ENCODE peak calls at places on chromosomes 4 and X, in six cellular contexts. Z is activated T-cell treated with anti-CD3 and anti-CD28 coated beads for 48 hours, K is GM12891, S is neural progenitor cell, H is COR-L47, Q is amniotic epithelial cell. W is an unnamed sample.

GRCh38 chrX:13418126-13419091 is 98.6 kb upstream of the ATXN3L start:
- DNase-seq in Z (no peak), K (no peak), S (no peak), H (no peak), Q (peak), W (no peak)

GRCh38 chr4:137203601-137204000 is 328.7 kb downstream of the PCDH18 start:
- DNase-seq in Z (no peak), K (no peak), S (no peak), H (no peak), Q (no peak), W (no peak)

GRCh38 chr4:81758865-81759264 is 287.2 kb upstream of the RASGEF1B start:
- DNase-seq in Z (no peak), K (no peak), S (no peak), H (no peak), Q (no peak), W (no peak)

GRCh38 chr4:140116442-140117104 is 37.4 kb downstream of the MAML3 start:
- DNase-seq in Z (no peak), K (no peak), S (no peak), H (no peak), Q (no peak), W (no peak)

GRCh38 chr4:184263910-184264732 is 46.4 kb upstream of the ENPP6 start:
- DNase-seq in Z (peak), K (no peak), S (peak), H (peak), Q (peak), W (peak)

GRCh38 chr4:1564535-1565375 is 119.4 kb downstream of the FAM53A start:
- DNase-seq in Z (no peak), K (no peak), S (no peak), H (no peak), Q (no peak), W (no peak)

GRCh38 chr4:38190717-38191178 is 230.6 kb downstream of the PTTG2 start:
- DNase-seq in Z (no peak), K (no peak), S (peak), H (no peak), Q (peak), W (no peak)

GRCh38 chr4:182924497-182924896 is 7.3 kb upstream of the DCTD start:
- DNase-seq in Z (no peak), K (no peak), S (no peak), H (no peak), Q (peak), W (no peak)

GRCh38 chr4:26131053-26131452 is 189.8 kb upstream of the RBPJ start:
- DNase-seq in Z (no peak), K (no peak), S (no peak), H (no peak), Q (no peak), W (no peak)

GRCh38 chr4:76729460-76729859 is 168.5 kb downstream of the SOWAHB start:
- DNase-seq in Z (no peak), K (no peak), S (no peak), H (no peak), Q (no peak), W (no peak)

GRCh38 chr4:52244103-52244772 is 193.1 kb downstream of the SPATA18 start:
- DNase-seq in Z (no peak), K (no peak), S (no peak), H (no peak), Q (no peak), W (no peak)

GRCh38 chr4:48403358-48403757 is 62.0 kb downstream of the SLAIN2 start:
- DNase-seq in Z (no peak), K (no peak), S (no peak), H (no peak), Q (no peak), W (no peak)

GRCh38 chrX:31063114-31063513 is 8.7 kb downstream of the FTHL17 start:
- DNase-seq in Z (no peak), K (no peak), S (no peak), H (no peak), Q (no peak), W (no peak)

GRCh38 chr4:120636120-120636630 is 286.4 kb downstream of the PRDM5 start:
- DNase-seq in Z (no peak), K (no peak), S (no peak), H (no peak), Q (peak), W (no peak)

GRCh38 chr4:17189322-17189721 is 290.9 kb upstream of the LDB2 start:
- DNase-seq in Z (no peak), K (no peak), S (no peak), H (no peak), Q (no peak), W (no peak)

GRCh38 chr4:81040175-81040659 is 9.7 kb downstream of the BMP3 start:
- DNase-seq in Z (no peak), K (no peak), S (peak), H (no peak), Q (peak), W (no peak)

GRCh38 chrX:51148848-51149247 is 183.8 kb upstream of the NUDT10 start:
- DNase-seq in Z (no peak), K (no peak), S (peak), H (no peak), Q (no peak), W (no peak)

GRCh38 chr4:4535590-4535989 is 6.3 kb downstream of the STX18 start:
- DNase-seq in Z (no peak), K (no peak), S (no peak), H (no peak), Q (no peak), W (no peak)

GRCh38 chrX:20663287-20663686 is 396.6 kb upstream of the RPS6KA3 start:
- DNase-seq in Z (no peak), K (no peak), S (no peak), H (no peak), Q (no peak), W (no peak)

GRCh38 chr4:11566440-11567022 is 137.8 kb upstream of the HS3ST1 start:
- DNase-seq in Z (no peak), K (no peak), S (no peak), H (no peak), Q (no peak), W (no peak)

GRCh38 chrX:8907678-8908077 is 106.5 kb upstream of the FAM9A start:
- DNase-seq in Z (no peak), K (no peak), S (no peak), H (no peak), Q (no peak), W (no peak)

GRCh38 chr4:78032446-78032845 is 24.7 kb upstream of the FRAS1 start:
- DNase-seq in Z (no peak), K (no peak), S (no peak), H (peak), Q (no peak), W (no peak)

GRCh38 chr4:189143255-189143654 is 797.4 kb upstream of the FRG1 start:
- DNase-seq in Z (no peak), K (no peak), S (no peak), H (no peak), Q (peak), W (no peak)

GRCh38 chr4:37960098-37960497 is at the start of gene PTTG2:
- DNase-seq in Z (no peak), K (no peak), S (no peak), H (no peak), Q (no peak), W (no peak)

GRCh38 chrX:30657542-30658238 is 4.5 kb downstream of the GK start:
- DNase-seq in Z (no peak), K (no peak), S (no peak), H (no peak), Q (no peak), W (no peak)

GRCh38 chrX:71081348-71082148 is 13.4 kb upstream of the SNX12 start:
- DNase-seq in Z (no peak), K (no peak), S (no peak), H (no peak), Q (peak), W (no peak)

W was measured in D721Med.